ENCODE peak calls at places on chromosome 22, in seven cellular contexts. L, J, Q, U, N, F and R are unnamed samples.
A peak's percentile ranks its signal among the peaks of the same experiment; 100 is the strongest.

GRCh38 chr22:41256254-41256897 is 15.6 kb upstream of the CHADL start:
- DNase-seq in J (no peak), L (no peak), F (peak; percentile 14), U (peak; percentile 89), Q (no peak), N (no peak), R (peak; percentile 80)

GRCh38 chr22:37304595-37305343 is 22.5 kb downstream of the CYTH4 start:
- DNase-seq in N (no peak), Q (no peak), U (peak; percentile 82), L (no peak), J (no peak), F (no peak), R (peak; percentile 69)

GRCh38 chr22:50665738-50666137 is 6.9 kb upstream of the SHANK3 start:
- DNase-seq in Q (no peak), N (no peak), J (no peak), U (no peak), F (no peak), L (no peak), R (no peak)

GRCh38 chr22:43867839-43868652 is 5.7 kb upstream of the SULT4A1 start:
- DNase-seq in J (peak; percentile 93), Q (peak; percentile 90), L (peak; percentile 84), U (peak; percentile 70), N (peak; percentile 89), F (peak; percentile 62), R (peak; percentile 73)

GRCh38 chr22:28029201-28029948 is 110.3 kb upstream of the PITPNB start:
- DNase-seq in U (peak; percentile 35), J (peak; percentile 30), F (no peak), Q (peak; percentile 51), N (no peak), L (no peak), R (peak; percentile 49)

GRCh38 chr22:47384977-47385376 is 622.5 kb downstream of the TBC1D22A start:
- DNase-seq in N (no peak), L (no peak), Q (no peak), J (no peak), F (no peak), U (no peak), R (no peak)

GRCh38 chr22:46336119-46337078 is 885 bp downstream of the TRMU start:
- DNase-seq in Q (peak; percentile 28), J (no peak), U (peak; percentile 45), F (no peak), N (no peak), L (peak; percentile 4), R (peak; percentile 8)

GRCh38 chr22:40668611-40669390 is 10.5 kb upstream of the MCHR1 start:
- DNase-seq in U (peak; percentile 95), Q (peak; percentile 72), F (peak; percentile 66), N (no peak), L (no peak), J (no peak), R (peak; percentile 89)

GRCh38 chr22:46748948-46749681 is 11.1 kb upstream of the CERK start:
- DNase-seq in L (no peak), N (no peak), U (peak; percentile 73), J (no peak), Q (no peak), F (peak; percentile 54), R (peak; percentile 49)

GRCh38 chr22:27206747-27207133 is 549.4 kb downstream of the MIAT start:
- DNase-seq in U (no peak), L (no peak), F (no peak), Q (no peak), N (no peak), J (no peak), R (no peak)

GRCh38 chr22:28923826-28924732 is 40.7 kb downstream of the ZNRF3 start:
- DNase-seq in Q (no peak), F (no peak), N (no peak), J (no peak), L (no peak), U (no peak), R (no peak)

GRCh38 chr22:41524809-41525449 is 19.3 kb downstream of the POLR3H start:
- DNase-seq in Q (peak; percentile 47), J (no peak), L (no peak), F (no peak), U (no peak), N (no peak), R (no peak)

GRCh38 chr22:30160926-30161546 is 80.8 kb downstream of the HORMAD2 start:
- DNase-seq in L (no peak), N (no peak), Q (no peak), F (no peak), U (no peak), J (no peak), R (no peak)

GRCh38 chr22:32804036-32804435 is 2.5 kb downstream of the TIMP3 start:
- DNase-seq in L (no peak), N (no peak), J (no peak), Q (no peak), F (no peak), U (no peak), R (peak; percentile 71)

GRCh38 chr22:44102856-44103255 is 77.9 kb upstream of the PARVG start:
- DNase-seq in J (no peak), Q (no peak), U (no peak), L (no peak), N (no peak), F (no peak), R (no peak)

GRCh38 chr22:27583930-27584329 is 217.6 kb downstream of the MN1 start:
- DNase-seq in J (no peak), Q (no peak), N (no peak), F (no peak), L (no peak), U (no peak), R (no peak)

GRCh38 chr22:17228725-17229126 is 9.5 kb upstream of the ADA2 start:
- DNase-seq in J (no peak), N (no peak), L (no peak), U (no peak), Q (no peak), F (no peak), R (no peak)

GRCh38 chr22:32996702-32997101 is 61.5 kb downstream of the SYN3 start:
- DNase-seq in U (no peak), L (no peak), Q (no peak), F (peak; percentile 87), J (peak; percentile 26), N (no peak), R (no peak)

GRCh38 chr22:28332410-28332809 is 347.2 kb downstream of the TTC28 start:
- DNase-seq in F (no peak), N (no peak), Q (no peak), U (no peak), L (no peak), J (no peak), R (peak; percentile 28)

GRCh38 chr22:27416553-27417427 is 384.8 kb downstream of the MN1 start:
- DNase-seq in J (peak; percentile 63), F (no peak), U (peak; percentile 14), L (no peak), Q (peak; percentile 95), N (peak; percentile 78), R (peak; percentile 88)

DNA sequence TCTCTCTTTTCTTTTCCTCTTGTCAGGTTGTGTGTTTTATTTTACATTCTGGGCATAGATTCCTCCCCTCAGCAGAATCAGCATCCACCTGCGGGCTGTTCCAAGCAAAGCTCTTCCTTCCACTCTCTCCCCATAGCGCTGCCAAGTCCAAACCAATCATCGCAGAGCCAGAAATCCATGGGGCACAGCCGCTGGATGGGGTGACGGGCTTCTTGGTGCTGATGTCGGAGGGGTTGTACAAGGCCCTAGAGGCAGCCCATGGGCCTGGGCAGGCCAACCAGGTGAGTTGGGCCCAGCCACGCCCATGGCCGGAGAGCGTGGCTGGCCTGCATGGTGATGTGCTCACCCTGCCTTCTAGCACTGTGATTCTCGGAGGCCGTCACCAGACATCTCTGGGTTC is 22.1 kb downstream of the TAB1 start:
- DNase-seq in F (no peak), N (no peak), U (no peak), J (no peak), L (no peak), Q (no peak), R (no peak)
- H2BK5ac ChIP-seq in F (no peak overlapping the region), N (no peak overlapping the region), U (no peak overlapping the region), J (no peak overlapping the region), L (no peak overlapping the region), Q (no peak overlapping the region), R (no peak overlapping the region)

GRCh38 chr22:42772647-42773046 is 52.0 kb upstream of the A4GALT start:
- DNase-seq in L (no peak), U (no peak), N (no peak), F (no peak), Q (no peak), J (no peak), R (no peak)
- H2BK5ac ChIP-seq in L (no peak overlapping the region), U (no peak overlapping the region), N (no peak overlapping the region), F (no peak overlapping the region), Q (no peak overlapping the region), J (no peak overlapping the region), R (no peak overlapping the region)

DNA sequence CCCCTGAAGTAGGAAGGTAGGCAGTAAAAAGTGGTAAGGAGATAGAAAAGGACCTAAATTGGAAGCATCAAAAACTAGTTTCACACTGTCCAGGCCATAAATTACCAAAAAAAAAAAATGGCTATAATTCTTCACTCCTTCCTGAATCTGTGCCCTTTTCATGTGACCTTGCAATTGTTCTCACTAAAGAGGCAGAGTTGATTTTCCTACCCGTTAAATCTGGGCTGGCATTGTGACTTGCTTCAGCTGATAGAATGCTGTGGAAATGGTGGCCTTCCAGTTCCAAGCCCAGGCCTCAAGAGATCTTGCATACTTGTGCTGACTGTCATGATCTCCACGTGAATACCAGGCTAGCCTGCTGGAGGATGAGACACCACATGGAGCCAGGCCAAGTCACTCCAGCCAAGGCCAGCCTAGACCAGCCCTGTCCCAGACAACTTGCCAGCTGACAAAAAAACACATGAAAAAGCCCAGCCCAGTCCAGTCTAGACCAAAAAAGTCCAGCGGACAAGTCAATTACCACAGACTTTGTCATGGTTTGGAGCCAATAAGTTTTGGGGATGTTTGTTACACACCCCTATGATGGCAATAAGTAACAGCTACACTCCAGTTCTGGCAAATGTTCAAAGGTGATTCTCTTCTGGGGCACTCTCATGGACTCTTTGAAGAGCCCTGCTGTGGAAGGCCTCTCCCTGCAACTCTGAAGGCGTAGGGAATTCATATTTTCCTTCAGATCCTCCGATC is 51.4 kb upstream of the NUP50 start:
- DNase-seq in N (no peak), Q (no peak), U (peak; percentile 70), F (no peak), J (no peak), L (no peak), R (peak; percentile 84)
- H2BK5ac ChIP-seq in N (no peak overlapping the region), Q (no peak overlapping the region), U (no peak overlapping the region), F (no peak overlapping the region), J (no peak overlapping the region), L (no peak overlapping the region), R (no peak overlapping the region)

DNA sequence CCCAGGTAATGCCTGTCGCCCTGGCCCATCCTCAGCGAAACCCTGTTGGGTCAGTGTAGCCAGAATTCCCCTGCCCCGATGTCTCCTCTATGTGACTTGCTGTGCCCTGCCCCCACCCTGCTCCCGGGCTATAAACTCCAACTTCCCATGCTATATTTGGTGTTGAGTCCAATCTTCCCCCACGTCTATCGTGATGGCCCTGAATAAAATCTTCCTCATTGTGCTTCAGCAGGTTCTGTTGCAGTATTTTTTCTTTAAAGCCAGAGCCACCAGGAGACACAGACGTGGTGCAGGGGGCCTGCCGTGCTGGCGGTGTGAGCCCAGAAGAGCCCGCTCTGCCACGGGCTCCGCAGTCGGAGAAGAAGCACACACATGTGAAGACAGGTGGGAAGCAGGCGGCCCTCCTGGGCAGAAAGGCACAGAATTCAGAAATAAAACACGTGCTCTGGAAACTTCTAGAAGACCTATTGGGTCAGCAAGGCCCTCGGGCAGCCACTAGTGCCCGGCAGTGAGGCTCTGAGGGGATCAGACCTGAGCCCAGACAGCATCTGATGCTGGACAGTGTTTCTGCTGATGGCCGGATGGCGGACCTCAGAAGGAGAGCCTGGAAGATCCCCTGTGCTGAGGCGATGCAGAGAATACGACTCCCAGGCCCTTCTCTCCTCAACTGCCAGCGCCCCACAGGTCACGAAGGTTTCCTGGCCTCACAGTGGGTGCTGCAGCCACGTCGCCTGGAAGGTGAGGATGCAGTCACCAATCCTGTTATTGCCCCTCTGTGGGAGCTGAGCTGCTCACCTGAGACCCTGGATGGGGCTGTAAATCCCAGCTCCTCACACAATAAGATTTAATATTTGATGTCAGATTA is 501.9 kb downstream of the BRD1 start:
- DNase-seq in Q (no peak), L (no peak), N (no peak), J (peak; percentile 33), U (no peak), F (no peak), R (no peak)
- H2BK5ac ChIP-seq in Q (no peak overlapping the region), L (no peak overlapping the region), N (no peak overlapping the region), J (no peak overlapping the region), U (no peak overlapping the region), F (no peak overlapping the region), R (no peak overlapping the region)